ENCODE peak calls at places on chromosomes 4 and X, in eight cellular contexts. X is stimulated activated CD4-positive, alpha-beta T cell treated with anti-CD3 and anti-CD28 coated beads, TNF-alpha, amount 100 ng/mL, for 24 hours; J is LoVo; T is AG09319; M is cerebellum; E is skeletal muscle cell; U is amygdala; L is B cell. Z is an unnamed sample.

GRCh38 chrX:146707781-146708180 is 101.8 kb upstream of the CXorf51B start:
- DNase-seq in X (no peak), J (no peak), T (no peak), M (no peak), E (no peak), U (no peak), L (no peak), Z (no peak)

GRCh38 chrX:111352424-111352823 is 59.6 kb downstream of the DCX start:
- DNase-seq in X (no peak), J (no peak), T (no peak), M (no peak), E (peak), U (no peak), L (no peak), Z (no peak)

GRCh38 chrX:69556094-69557011 is 52.2 kb downstream of the NALF2 start:
- DNase-seq in X (no peak), J (peak), T (no peak), M (no peak), E (peak), U (no peak), L (no peak), Z (no peak)

GRCh38 chr4:185468999-185469398 is 2.5 kb downstream of the CCDC110 start:
- DNase-seq in X (no peak), J (no peak), T (no peak), M (no peak), E (no peak), U (no peak), L (no peak), Z (no peak)

GRCh38 chr4:158750379-158750778 is 18.4 kb upstream of the FNIP2 start:
- DNase-seq in X (no peak), J (no peak), T (peak), M (no peak), E (no peak), U (no peak), L (no peak), Z (no peak)

GRCh38 chr4:156638925-156639605 is 332.5 kb downstream of the PDGFC start:
- DNase-seq in X (no peak), J (no peak), T (peak), M (no peak), E (peak), U (no peak), L (no peak), Z (no peak)

GRCh38 chrX:95716841-95717240 is 967.8 kb upstream of the DIAPH2 start:
- DNase-seq in X (no peak), J (no peak), T (no peak), M (no peak), E (no peak), U (no peak), L (no peak), Z (no peak)

GRCh38 chr4:117134386-117134785 is 49.0 kb upstream of the TRAM1L1 start:
- DNase-seq in X (no peak), J (peak), T (no peak), M (peak), E (peak), U (peak), L (no peak), Z (peak)

Z was measured in GM13976.